ENCODE peak calls at places on chromosomes 3 and 15, in four cellular contexts. N is HCT116, G is SK-N-SH, J is fibroblast of lung. T is an unnamed sample.

GRCh38 chr3:60086811-60087210 is 1037.0 kb upstream of the CFAP20DC start:
- DNase-seq in N (peak; percentile 32), G (no peak), J (peak; percentile 58), T (no peak)

GRCh38 chr3:194851254-194851653 is 165.6 kb downstream of the FAM43A start:
- DNase-seq in N (no peak), G (no peak), J (no peak), T (no peak)

GRCh38 chr15:93716615-93717221 is 514.6 kb upstream of the MCTP2 start:
- DNase-seq in N (no peak), G (no peak), J (no peak), T (no peak)

GRCh38 chr3:10251006-10251405 is 2.7 kb downstream of the TATDN2 start:
- DNase-seq in N (no peak), G (no peak), J (no peak), T (no peak)

GRCh38 chr15:68419301-68420175 is 12.4 kb downstream of the ITGA11 start:
- DNase-seq in N (no peak), G (no peak), J (peak; percentile 28), T (no peak)

GRCh38 chr15:85380860-85381535 is 595 bp downstream of the AKAP13 start:
- DNase-seq in N (no peak), G (peak; percentile 88), J (no peak), T (peak; percentile 54)

GRCh38 chr3:63940389-63940757 is 28.2 kb upstream of the SCAANT1 start:
- DNase-seq in N (no peak), G (no peak), J (peak; percentile 80), T (no peak)

GRCh38 chr15:31136016-31136415 is 34.5 kb upstream of the TRPM1 start:
- DNase-seq in N (no peak), G (no peak), J (no peak), T (no peak)

GRCh38 chr3:184241447-184242296 is 7.1 kb downstream of the ALG3 start:
- DNase-seq in N (no peak), G (peak; percentile 61), J (peak; percentile 30), T (peak; percentile 48)

GRCh38 chr3:27165348-27165747 is 203.8 kb downstream of the NEK10 start:
- DNase-seq in N (no peak), G (no peak), J (peak; percentile 64), T (no peak)

GRCh38 chr15:73388256-73388781 is 19.6 kb upstream of the HCN4 start:
- DNase-seq in N (peak; percentile 72), G (no peak), J (peak; percentile 49), T (no peak)

GRCh38 chr15:62933388-62933787 is 109.2 kb upstream of the TPM1 start:
- DNase-seq in N (no peak), G (no peak), J (no peak), T (no peak)

GRCh38 chr3:38969321-38970235 is 82.2 kb downstream of the SCN11A start:
- DNase-seq in N (no peak), G (no peak), J (no peak), T (no peak)

GRCh38 chr3:61632568-61633175 is 71.3 kb downstream of the PTPRG start:
- DNase-seq in N (no peak), G (no peak), J (peak; percentile 63), T (no peak)

GRCh38 chr3:70737656-70738309 is 425.3 kb upstream of the MDFIC2 start:
- DNase-seq in N (no peak), G (no peak), J (no peak), T (peak; percentile 97)

GRCh38 chr3:9553949-9554513 is 409 bp upstream of the LHFPL4 start:
- DNase-seq in N (no peak), G (no peak), J (no peak), T (no peak)

GRCh38 chr3:147730311-147730710 is 321.1 kb downstream of the ZIC1 start:
- DNase-seq in N (no peak), G (no peak), J (no peak), T (no peak)

GRCh38 chr15:96268421-96269204 is 61.9 kb upstream of the NR2F2 start:
- DNase-seq in N (no peak), G (no peak), J (peak; percentile 45), T (no peak)

GRCh38 chr3:51500632-51501131 is 867 bp upstream of the DCAF1 start:
- DNase-seq in N (no peak), G (no peak), J (no peak), T (no peak)

GRCh38 chr3:107430214-107431047 is 53.2 kb downstream of the CCDC54 start:
- DNase-seq in N (no peak), G (peak; percentile 13), J (peak; percentile 61), T (no peak)

GRCh38 chr3:146218880-146219866 is 31.7 kb downstream of the PLSCR4 start:
- DNase-seq in N (no peak), G (peak; percentile 24), J (peak; percentile 63), T (peak; percentile 71)

GRCh38 chr15:88465633-88466219 is 1.5 kb downstream of the MRPL46 start:
- DNase-seq in N (no peak), G (no peak), J (peak; percentile 69), T (peak; percentile 64)

GRCh38 chr3:120113128-120114116 is 19.2 kb upstream of the GSK3B start:
- DNase-seq in N (peak; percentile 40), G (no peak), J (peak; percentile 64), T (no peak)

GRCh38 chr3:196141866-196142673 is 60.2 kb upstream of the TFRC start:
- DNase-seq in N (no peak), G (no peak), J (no peak), T (no peak)

GRCh38 chr15:41465822-41466421 is 27.8 kb upstream of the ITPKA start:
- DNase-seq in N (peak; percentile 45), G (peak; percentile 62), J (peak; percentile 84), T (peak; percentile 75)

GRCh38 chr3:23620044-23620443 is 185.7 kb upstream of the UBE2E1 start:
- DNase-seq in N (no peak), G (no peak), J (no peak), T (no peak)

GRCh38 chr15:68375191-68375631 is 56.8 kb downstream of the ITGA11 start:
- DNase-seq in N (no peak), G (no peak), J (no peak), T (no peak)

GRCh38 chr3:131526801-131527347 is 24.1 kb upstream of the MRPL3 start:
- DNase-seq in N (no peak), G (no peak), J (peak; percentile 59), T (peak; percentile 42)

GRCh38 chr3:10344147-10344943 is 23.4 kb upstream of the SEC13 start:
- DNase-seq in N (no peak), G (peak; percentile 86), J (peak; percentile 59), T (peak; percentile 43)

GRCh38 chr15:29126821-29127461 is 142.7 kb downstream of the NSMCE3 start:
- DNase-seq in N (no peak), G (peak; percentile 80), J (no peak), T (no peak)

GRCh38 chr3:72391659-72392058 is 456.6 kb downstream of the SHQ1 start:
- DNase-seq in N (no peak), G (no peak), J (no peak), T (no peak)
- H3K4me3 ChIP-seq in N (no peak overlapping the region), G (no peak overlapping the region), J (no peak overlapping the region), T (no peak overlapping the region)

GRCh38 chr3:58622436-58622835 is 44.1 kb downstream of the FAM3D start:
- DNase-seq in N (no peak), G (no peak), J (no peak), T (no peak)

GRCh38 chr3:58624550-58624949 is 42.0 kb downstream of the FAM3D start:
- DNase-seq in N (no peak), G (no peak), J (no peak), T (no peak)

GRCh38 chr3:58625196-58625595 is 41.4 kb downstream of the FAM3D start:
- DNase-seq in N (no peak), G (no peak), J (no peak), T (no peak)

GRCh38 chr3:58623478-58623877 is 43.1 kb downstream of the FAM3D start:
- DNase-seq in N (no peak), G (no peak), J (no peak), T (no peak)

DNA sequence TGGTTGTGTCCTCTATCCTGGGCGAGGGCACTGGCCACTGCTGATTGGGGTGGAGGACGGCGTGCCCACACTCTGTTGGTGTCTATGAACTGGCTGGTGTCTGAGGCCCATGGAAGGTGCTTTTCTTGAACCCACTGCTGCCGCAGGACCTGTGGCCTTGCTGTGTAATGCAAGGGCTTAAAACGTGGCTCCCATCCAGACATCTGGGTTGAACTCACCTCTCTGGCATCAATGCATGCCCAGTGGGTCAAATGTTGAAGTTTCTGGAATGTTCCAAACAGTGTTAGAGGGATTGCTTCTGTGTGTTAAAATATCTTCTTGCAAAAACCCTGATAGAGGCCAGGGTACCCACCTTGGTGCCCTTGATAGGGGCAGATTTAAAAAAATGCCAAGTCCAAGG is 42.6 kb downstream of the FAM3D start:
- DNase-seq in N (no peak), G (no peak), J (peak; percentile 36), T (no peak)
- H3K9ac ChIP-seq in N (no peak overlapping the region), G (no peak overlapping the region), J (no peak overlapping the region), T (no peak overlapping the region)

DNA sequence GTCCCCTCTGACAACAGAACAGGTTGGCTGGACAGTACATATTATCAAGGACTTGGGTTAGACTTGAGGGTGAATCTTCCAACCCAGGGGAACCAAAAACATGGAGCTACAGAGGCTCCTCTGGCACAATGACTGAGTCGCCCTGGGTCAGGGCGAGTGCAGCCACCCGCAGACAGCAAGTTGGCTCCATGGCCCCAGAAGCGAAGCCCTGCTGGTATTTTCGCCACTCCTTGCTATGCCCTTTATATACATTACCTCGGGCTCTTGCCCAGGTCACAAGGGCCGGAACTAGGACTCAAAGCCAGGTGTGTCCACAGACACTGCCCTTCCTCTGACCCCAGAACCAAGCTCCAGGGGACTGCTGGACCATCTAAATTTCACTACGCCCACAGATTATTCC is 64.6 kb downstream of the ADCY5 start:
- DNase-seq in N (no peak), G (no peak), J (no peak), T (no peak)
- H3K4me3 ChIP-seq in N (no peak overlapping the region), G (no peak overlapping the region), J (no peak overlapping the region), T (no peak overlapping the region)

GRCh38 chr3:100264242-100264641 is 3.5 kb downstream of the TBC1D23 start:
- DNase-seq in N (no peak), G (no peak), J (no peak), T (no peak)

GRCh38 chr3:100261481-100261903 is 700 bp downstream of the TBC1D23 start:
- DNase-seq in N (no peak), G (no peak), J (no peak), T (no peak)

GRCh38 chr3:100260685-100261480 is at the start of gene TBC1D23:
- DNase-seq in N (peak; percentile 99), G (peak; percentile 93), J (peak; percentile 100), T (peak; percentile 100)

GRCh38 chr3:100265016-100265415 is 4.2 kb downstream of the TBC1D23 start:
- DNase-seq in N (no peak), G (no peak), J (no peak), T (no peak)

GRCh38 chr3:100263583-100263982 is 2.8 kb downstream of the TBC1D23 start:
- DNase-seq in N (no peak), G (no peak), J (no peak), T (no peak)
- H3K9ac ChIP-seq in N (no peak overlapping the region), G (no peak overlapping the region), J (no peak overlapping the region), T (no peak overlapping the region)

GRCh38 chr15:37098468-37099320 is 1.7 kb downstream of the MEIS2 start:
- DNase-seq in N (no peak), G (peak; percentile 53), J (peak; percentile 55), T (peak; percentile 56)
- H3K4me3 ChIP-seq in N (peak overlapping the region; percentile 89), G (peak overlapping the region; percentile 92), J (peak overlapping the region; percentile 98), T (peak overlapping the region; percentile 89)

GRCh38 chr15:86850939-86851338 is 771.3 kb downstream of the AGBL1 start:
- DNase-seq in N (no peak), G (no peak), J (no peak), T (no peak)
- H3K9ac ChIP-seq in N (no peak overlapping the region), G (no peak overlapping the region), J (no peak overlapping the region), T (no peak overlapping the region)

T was measured in endothelial cell of umbilical vein.